ENCODE peak calls at places on chromosomes 16 and 17, in five cellular contexts. T is psoas muscle, U is aorta, J is tibial artery, W is esophagus squamous epithelium. R is an unnamed sample. For H3K36me3, the result is how much of the 10 kb centered on the place peaks cover.

GRCh38 chr16:21026846-21027245 is 123.8 kb downstream of the DNAH3 start:
- DNase-seq in W (no peak), T (no peak), J (no peak), U (no peak), R (no peak)

GRCh38 chr17:65176646-65177409 is 39.7 kb downstream of the RGS9 start:
- DNase-seq in T (no peak), U (no peak), J (no peak), W (no peak), R (no peak)

GRCh38 chr17:28033972-28034714 is 8.3 kb upstream of the NLK start:
- DNase-seq in T (no peak), W (no peak), U (no peak), J (no peak), R (no peak)

GRCh38 chr17:27473748-27474609 is 17.7 kb downstream of the KSR1 start:
- DNase-seq in J (no peak), T (no peak), U (no peak), W (no peak), R (peak)

GRCh38 chr17:82384730-82385429 is 13.3 kb downstream of the UTS2R start:
- DNase-seq in J (peak), W (no peak), U (peak), T (peak), R (no peak)

GRCh38 chr17:44539664-44540063 is 17.6 kb upstream of the FZD2 start:
- DNase-seq in T (no peak), J (no peak), W (no peak), U (no peak), R (no peak)

GRCh38 chr16:12543700-12544476 is 259.8 kb downstream of the CPPED1 start:
- DNase-seq in J (no peak), U (peak), T (no peak), W (no peak), R (no peak)

GRCh38 chr17:78817123-78817522 is 23.5 kb downstream of the USP36 start:
- DNase-seq in T (peak), W (no peak), J (no peak), U (no peak), R (no peak)

GRCh38 chr16:48318630-48319029 is 66.6 kb downstream of the SIAH1 start:
- DNase-seq in W (no peak), U (peak), J (no peak), T (no peak), R (no peak)

GRCh38 chr17:80125656-80126448 is 21.1 kb downstream of the EIF4A3 start:
- DNase-seq in T (no peak), U (no peak), J (no peak), W (no peak), R (no peak)

GRCh38 chr16:84988328-84989080 is 22.8 kb downstream of the ZDHHC7 start:
- DNase-seq in T (peak), J (no peak), W (no peak), U (no peak), R (no peak)

GRCh38 chr16:80375973-80376372 is 164.8 kb upstream of the DYNLRB2 start:
- DNase-seq in T (no peak), J (no peak), U (no peak), W (no peak), R (no peak)

GRCh38 chr17:79276824-79277223 is 202.2 kb downstream of the ENGASE start:
- DNase-seq in U (no peak), T (no peak), W (no peak), J (no peak), R (no peak)

GRCh38 chr17:21592774-21593173 is 99.5 kb upstream of the KCNJ18 start:
- DNase-seq in U (no peak), W (no peak), J (no peak), T (peak), R (no peak)

GRCh38 chr17:8162232-8162996 is at the start of gene VAMP2:
- DNase-seq in T (peak), U (peak), W (no peak), J (peak), R (peak)

GRCh38 chr16:4936181-4936990 is 562 bp downstream of the PPL start:
- DNase-seq in J (peak), T (peak), U (no peak), W (no peak), R (no peak)

GRCh38 chr17:21548236-21548635 is 144.1 kb upstream of the KCNJ18 start:
- DNase-seq in J (no peak), T (no peak), W (no peak), U (no peak), R (no peak)

GRCh38 chr17:59899099-59899498 is 6.2 kb downstream of the RPS6KB1 start:
- DNase-seq in U (no peak), T (no peak), J (peak), W (no peak), R (no peak)

GRCh38 chr16:3458278-3458851 is 14.9 kb downstream of the NAA60 start:
- DNase-seq in U (peak), W (no peak), T (peak), J (peak), R (no peak)

GRCh38 chr17:67974186-67974585 is 22.1 kb downstream of the C17orf58 start:
- DNase-seq in J (no peak), T (no peak), W (no peak), U (no peak), R (no peak)

GRCh38 chr17:21250719-21251305 is 2.4 kb downstream of the NATD1 start:
- DNase-seq in J (no peak), U (no peak), T (no peak), W (no peak), R (no peak)

GRCh38 chr16:19417640-19418039 is at the start of gene TMC5:
- DNase-seq in T (no peak), W (no peak), J (no peak), U (no peak), R (no peak)

GRCh38 chr17:50036455-50037320 is 19.2 kb upstream of the ITGA3 start:
- DNase-seq in T (no peak), J (peak), U (no peak), W (no peak), R (no peak)

GRCh38 chr16:22297871-22298733 is 893 bp downstream of the POLR3E start:
- DNase-seq in U (peak), J (peak), T (peak), W (no peak), R (peak)

GRCh38 chr17:81429353-81429774 is 34.1 kb downstream of the BAHCC1 start:
- DNase-seq in U (peak), T (peak), W (no peak), J (peak), R (peak)

GRCh38 chr17:16250635-16251034 is 33.6 kb downstream of the PIGL start:
- DNase-seq in U (no peak), W (no peak), T (no peak), J (no peak), R (no peak)

GRCh38 chr17:62649570-62649969 is 22.1 kb downstream of the MRC2 start:
- DNase-seq in W (no peak), T (peak), J (no peak), U (no peak), R (no peak)

DNA sequence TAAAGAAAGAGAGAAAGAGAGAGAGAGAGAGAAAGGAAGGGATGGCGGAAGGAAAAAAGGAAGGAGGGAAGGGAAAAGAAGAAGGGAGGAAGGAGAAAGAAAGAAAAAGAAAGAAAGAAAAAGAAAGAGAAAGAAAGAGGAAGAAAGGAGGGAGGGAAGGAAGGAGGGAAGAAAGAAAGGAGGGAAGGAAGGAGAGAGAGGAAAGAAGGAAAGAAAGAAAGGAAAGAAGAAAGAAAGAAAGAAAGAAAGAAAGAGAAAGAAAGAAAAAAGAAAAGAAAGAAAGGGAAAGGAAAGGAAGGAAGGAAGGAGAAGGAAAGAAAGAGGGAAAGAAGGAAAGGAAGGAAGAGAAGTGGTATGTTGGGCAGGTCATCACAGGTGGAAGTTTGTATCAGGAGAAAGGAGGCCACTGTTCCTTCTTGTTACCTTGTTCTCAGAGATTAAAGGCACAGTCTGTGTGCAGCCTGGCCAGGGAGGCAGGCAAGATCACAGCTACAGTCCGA is 19.3 kb downstream of the SLC35G3 start:
- DNase-seq in T (no peak), W (no peak), J (no peak), U (no peak), R (no peak)
- H3K36me3 ChIP-seq in T (under half), W (under half), J (under half), U (under half), R (under half)

DNA sequence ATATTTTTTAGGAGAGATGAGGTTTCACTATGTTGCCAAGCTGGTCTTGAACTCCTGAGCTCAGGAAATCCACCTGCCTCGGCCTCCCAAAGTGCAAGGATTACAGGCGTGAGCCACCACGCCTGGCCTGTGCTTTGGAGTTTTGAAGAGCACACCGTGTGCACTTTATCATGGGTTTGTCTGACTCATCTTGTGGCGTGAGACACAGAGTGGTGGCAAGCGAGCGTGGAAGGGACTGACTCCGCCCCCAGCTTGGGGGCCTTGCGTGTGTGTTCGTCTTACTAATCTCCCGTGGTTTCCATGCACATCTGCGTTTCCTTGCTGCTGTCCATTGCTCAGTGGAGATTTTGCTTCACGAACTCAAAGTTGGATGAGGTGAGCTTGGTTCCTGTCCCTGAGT is 22.9 kb downstream of the CRAMP1 start:
- DNase-seq in T (no peak), U (no peak), W (no peak), J (no peak), R (no peak)
- H3K36me3 ChIP-seq in T (under half), U (under half), W (under half), J (half or more), R (under half)

DNA sequence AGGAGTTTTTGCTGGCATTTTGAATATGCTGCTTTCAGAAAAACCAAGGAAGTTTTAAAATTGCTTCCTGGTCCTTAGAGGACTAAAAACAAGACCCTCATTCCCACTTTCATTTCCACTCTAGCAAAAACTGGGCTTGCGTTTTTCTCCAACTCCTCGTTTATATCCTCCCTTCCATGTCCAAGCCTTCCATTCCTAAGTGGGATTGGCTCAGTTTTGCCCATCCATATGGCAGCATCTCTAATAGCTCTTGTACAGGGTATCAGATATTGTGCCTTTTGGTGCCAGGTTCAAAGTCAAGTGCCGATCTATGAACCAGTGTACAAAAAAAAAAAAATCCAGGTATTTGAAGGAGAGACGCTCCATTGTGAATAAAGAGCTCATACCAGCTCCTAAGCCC is 9.9 kb upstream of the TBKBP1 start:
- DNase-seq in J (no peak), U (no peak), T (no peak), W (no peak), R (no peak)
- H3K36me3 ChIP-seq in J (under half), U (under half), T (under half), W (under half), R (under half)

DNA sequence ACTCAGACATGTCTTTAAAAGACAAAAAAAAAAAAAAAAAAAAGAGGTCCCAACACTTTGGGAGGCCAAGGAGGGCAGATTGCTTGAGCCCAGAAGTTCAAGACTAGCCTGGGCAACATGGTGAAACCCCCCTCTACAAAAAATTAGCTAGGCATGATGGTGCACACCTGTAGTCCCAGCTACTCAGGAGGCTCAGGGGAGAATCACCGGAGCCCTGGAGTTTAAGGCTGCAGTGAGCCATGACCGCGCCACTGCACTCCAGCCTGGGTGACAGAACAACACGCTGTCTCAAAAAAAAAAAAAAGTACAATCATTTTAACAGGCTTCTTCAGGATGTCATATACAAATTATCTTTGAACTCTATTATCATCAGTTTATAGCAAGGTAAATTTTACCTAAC is 22.0 kb downstream of the C16orf87 start:
- DNase-seq in W (no peak), U (no peak), T (no peak), J (no peak), R (no peak)
- H3K36me3 ChIP-seq in W (under half), U (under half), T (under half), J (under half), R (under half)

DNA sequence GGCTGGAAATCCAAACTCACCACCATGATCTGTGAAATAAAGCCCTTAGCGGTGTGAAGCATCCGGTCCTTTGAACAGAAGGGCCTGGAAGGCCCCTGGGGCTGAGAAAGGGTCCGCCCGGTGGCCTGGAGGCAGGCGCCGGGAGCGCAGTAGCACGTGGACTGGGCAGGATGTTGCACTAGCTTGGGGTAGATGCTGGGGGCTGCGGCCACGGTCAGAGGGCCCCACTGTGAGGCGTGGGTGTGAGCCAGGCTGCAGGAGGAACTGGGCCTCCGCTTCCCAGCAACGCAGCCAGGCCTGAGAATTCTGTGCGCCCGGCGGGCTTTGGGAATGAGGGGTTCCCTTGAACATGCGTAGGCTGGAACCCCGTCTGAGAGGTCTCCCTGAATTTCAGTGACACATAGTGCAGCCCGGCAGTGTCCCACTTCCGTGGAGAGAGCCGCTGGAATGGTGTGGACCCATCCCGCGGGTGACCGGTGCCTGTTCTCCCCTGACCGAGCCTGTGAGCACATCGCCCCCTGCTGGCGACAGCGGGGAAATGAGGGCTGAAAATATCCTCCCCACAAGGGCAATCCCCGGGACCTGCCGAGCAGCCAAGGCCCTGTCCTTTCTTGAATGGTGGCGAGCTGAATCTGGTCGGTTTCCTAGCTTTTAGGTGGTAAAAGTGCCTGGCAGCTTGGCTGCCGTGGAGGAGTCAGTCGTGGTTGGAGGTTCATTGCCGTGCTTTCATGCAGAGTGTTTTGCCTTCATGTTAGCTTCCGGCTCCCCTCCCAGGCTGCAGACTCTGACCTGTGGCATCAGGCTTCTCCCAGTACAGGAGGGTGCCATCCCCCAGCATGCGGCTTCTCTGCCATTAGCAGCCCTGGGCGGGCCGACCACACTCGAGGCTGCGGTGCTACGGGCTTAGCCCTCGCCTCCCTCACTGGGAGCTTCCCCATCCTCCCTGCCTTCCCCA is 43.8 kb downstream of the DNAJA2 start:
- DNase-seq in U (peak), T (peak), J (no peak), W (no peak), R (peak)
- H3K36me3 ChIP-seq in U (under half), T (under half), J (under half), W (under half), R (under half)

GRCh38 chr16:1496464-1496863 is 3.3 kb downstream of the TELO2 start:
- DNase-seq in W (no peak), U (peak), T (no peak), J (no peak), R (no peak)
- H3K36me3 ChIP-seq in W (under half), U (under half), T (under half), J (under half), R (under half)

GRCh38 chr17:31997005-31997404 is 10.2 kb upstream of the LRRC37B start:
- DNase-seq in J (no peak), U (no peak), T (no peak), W (no peak), R (no peak)
- H3K36me3 ChIP-seq in J (half or more), U (under half), T (under half), W (under half), R (under half)

DNA sequence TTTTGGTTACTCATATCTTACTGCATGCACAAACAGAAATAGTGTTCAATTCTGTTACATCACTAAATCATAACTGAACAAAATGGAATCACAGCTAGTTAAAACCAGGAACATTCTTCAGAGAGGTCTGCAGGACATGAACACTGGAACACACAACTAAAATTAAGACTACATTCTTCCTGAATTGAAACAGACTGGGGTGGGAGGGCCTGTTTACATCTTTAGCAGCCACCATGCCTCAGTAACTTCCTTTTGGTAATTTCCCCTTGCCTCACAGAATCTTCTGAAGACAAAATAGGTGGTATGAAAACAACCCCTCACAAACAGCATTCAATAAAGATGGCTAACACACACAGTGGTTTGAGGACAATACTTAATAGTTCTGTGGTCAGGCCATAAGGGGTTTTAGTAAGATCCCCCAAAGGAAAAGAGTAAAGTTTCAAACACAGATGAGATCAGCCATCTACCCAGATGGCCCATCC is 6.5 kb downstream of the MARF1 start:
- DNase-seq in U (no peak), J (no peak), W (no peak), T (no peak), R (no peak)
- H3K36me3 ChIP-seq in U (under half), J (half or more), W (under half), T (under half), R (under half)

GRCh38 chr16:55571-56136 is 2.0 kb downstream of the SNRNP25 start:
- DNase-seq in W (no peak), U (peak), T (peak), J (peak), R (no peak)

GRCh38 chr16:59440-60059 is 5.9 kb downstream of the SNRNP25 start:
- DNase-seq in T (no peak), J (peak), U (peak), W (no peak), R (no peak)

GRCh38 chr16:58491-59439 is 5.1 kb downstream of the SNRNP25 start:
- DNase-seq in W (no peak), J (peak), U (peak), T (no peak), R (no peak)

GRCh38 chr16:56231-56927 is 2.8 kb downstream of the SNRNP25 start:
- DNase-seq in J (peak), T (peak), U (peak), W (no peak), R (no peak)

DNA sequence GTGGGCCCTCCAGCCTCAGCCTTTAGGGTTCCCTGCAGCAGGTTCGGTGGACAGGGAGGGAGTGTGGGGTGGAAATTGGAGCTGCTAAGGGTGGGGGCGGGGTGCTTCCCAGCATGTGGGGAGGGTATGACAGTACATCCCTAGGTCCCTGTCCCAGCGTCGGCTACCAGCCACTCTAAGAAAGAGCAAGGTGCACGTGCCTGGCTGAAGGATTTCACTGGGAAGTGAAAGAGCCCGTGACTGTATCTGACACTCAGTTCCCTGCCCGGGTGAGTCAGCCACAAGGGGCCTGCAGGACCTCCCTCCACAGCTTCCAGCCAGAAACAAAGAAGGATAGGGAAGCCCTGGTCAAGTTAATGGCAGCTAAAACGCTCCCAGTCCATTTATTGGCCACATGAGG is 4.1 kb downstream of the SNRNP25 start:
- DNase-seq in W (no peak), U (peak), T (peak), J (peak), R (no peak)
- H3K36me3 ChIP-seq in W (under half), U (under half), T (under half), J (half or more), R (under half)